ENCODE peak calls at places on chromosomes 5 and 9, in six cellular contexts. One of them, this sample, is unnamed.

GRCh38 chr9:34929506-34930102 is 28.5 kb upstream of the PHF24 start:
- DNase-seq in brain microvascular endothelial cell: peak; percentile 10
- DNase-seq in CD8-positive, alpha-beta T cell: no peak
- DNase-seq in fibroblast of pulmonary artery: peak; percentile 26
- DNase-seq in tibial artery: no peak
- DNase-seq in HFF-Myc: peak; percentile 2
- DNase-seq in this sample: peak; percentile 0

GRCh38 chr9:130305381-130305780 is 39.8 kb downstream of the HMCN2 start:
- DNase-seq in brain microvascular endothelial cell: no peak
- DNase-seq in CD8-positive, alpha-beta T cell: no peak
- DNase-seq in fibroblast of pulmonary artery: no peak
- DNase-seq in tibial artery: no peak
- DNase-seq in HFF-Myc: no peak
- DNase-seq in this sample: no peak

GRCh38 chr9:92661127-92661526 is 8.8 kb downstream of the IPPK start:
- DNase-seq in brain microvascular endothelial cell: no peak
- DNase-seq in CD8-positive, alpha-beta T cell: no peak
- DNase-seq in fibroblast of pulmonary artery: no peak
- DNase-seq in tibial artery: no peak
- DNase-seq in HFF-Myc: no peak
- DNase-seq in this sample: no peak

GRCh38 chr9:37345038-37345437 is 77.5 kb upstream of the GRHPR start:
- DNase-seq in brain microvascular endothelial cell: no peak
- DNase-seq in CD8-positive, alpha-beta T cell: no peak
- DNase-seq in fibroblast of pulmonary artery: no peak
- DNase-seq in tibial artery: no peak
- DNase-seq in HFF-Myc: no peak
- DNase-seq in this sample: no peak

GRCh38 chr5:139806111-139806510 is 10.5 kb downstream of the PSD2 start:
- DNase-seq in brain microvascular endothelial cell: no peak
- DNase-seq in CD8-positive, alpha-beta T cell: no peak
- DNase-seq in fibroblast of pulmonary artery: no peak
- DNase-seq in tibial artery: no peak
- DNase-seq in HFF-Myc: no peak
- DNase-seq in this sample: no peak

GRCh38 chr5:3009605-3010004 is 258.1 kb upstream of the IRX2 start:
- DNase-seq in brain microvascular endothelial cell: no peak
- DNase-seq in CD8-positive, alpha-beta T cell: peak; percentile 11
- DNase-seq in fibroblast of pulmonary artery: no peak
- DNase-seq in tibial artery: peak; percentile 16
- DNase-seq in HFF-Myc: no peak
- DNase-seq in this sample: no peak

GRCh38 chr5:37111426-37112382 is 137.5 kb downstream of the CPLANE1 start:
- DNase-seq in brain microvascular endothelial cell: no peak
- DNase-seq in CD8-positive, alpha-beta T cell: no peak
- DNase-seq in fibroblast of pulmonary artery: no peak
- DNase-seq in tibial artery: no peak
- DNase-seq in HFF-Myc: no peak
- DNase-seq in this sample: no peak

GRCh38 chr5:172910828-172911627 is 48.2 kb upstream of the RPL26L1 start:
- DNase-seq in brain microvascular endothelial cell: peak; percentile 98
- DNase-seq in CD8-positive, alpha-beta T cell: no peak
- DNase-seq in fibroblast of pulmonary artery: peak; percentile 96
- DNase-seq in tibial artery: peak; percentile 92
- DNase-seq in HFF-Myc: no peak
- DNase-seq in this sample: no peak

GRCh38 chr5:73321757-73322452 is 126.7 kb downstream of the FOXD1 start:
- DNase-seq in brain microvascular endothelial cell: peak; percentile 95
- DNase-seq in CD8-positive, alpha-beta T cell: no peak
- DNase-seq in fibroblast of pulmonary artery: peak; percentile 65
- DNase-seq in tibial artery: no peak
- DNase-seq in HFF-Myc: peak; percentile 53
- DNase-seq in this sample: no peak

GRCh38 chr5:80141147-80141671 is 106.1 kb downstream of the THBS4 start:
- DNase-seq in brain microvascular endothelial cell: peak; percentile 16
- DNase-seq in CD8-positive, alpha-beta T cell: peak; percentile 47
- DNase-seq in fibroblast of pulmonary artery: peak; percentile 70
- DNase-seq in tibial artery: peak; percentile 89
- DNase-seq in HFF-Myc: peak; percentile 74
- DNase-seq in this sample: no peak

GRCh38 chr5:154396128-154396527 is 49.7 kb upstream of the SAP30L start:
- DNase-seq in brain microvascular endothelial cell: no peak
- DNase-seq in CD8-positive, alpha-beta T cell: no peak
- DNase-seq in fibroblast of pulmonary artery: no peak
- DNase-seq in tibial artery: no peak
- DNase-seq in HFF-Myc: no peak
- DNase-seq in this sample: no peak

GRCh38 chr9:4238522-4238921 is 61.3 kb downstream of the GLIS3 start:
- DNase-seq in brain microvascular endothelial cell: peak; percentile 53
- DNase-seq in CD8-positive, alpha-beta T cell: no peak
- DNase-seq in fibroblast of pulmonary artery: peak; percentile 37
- DNase-seq in tibial artery: no peak
- DNase-seq in HFF-Myc: peak; percentile 59
- DNase-seq in this sample: no peak

GRCh38 chr9:137550958-137551655 is 572 bp upstream of the MRPL41 start:
- DNase-seq in brain microvascular endothelial cell: no peak
- DNase-seq in CD8-positive, alpha-beta T cell: no peak
- DNase-seq in fibroblast of pulmonary artery: peak; percentile 55
- DNase-seq in tibial artery: no peak
- DNase-seq in HFF-Myc: no peak
- DNase-seq in this sample: no peak

GRCh38 chr9:14515564-14516198 is 177.6 kb downstream of the ZDHHC21 start:
- DNase-seq in brain microvascular endothelial cell: no peak
- DNase-seq in CD8-positive, alpha-beta T cell: no peak
- DNase-seq in fibroblast of pulmonary artery: no peak
- DNase-seq in tibial artery: no peak
- DNase-seq in HFF-Myc: no peak
- DNase-seq in this sample: no peak

GRCh38 chr5:33008751-33009418 is 297.8 kb downstream of the NPR3 start:
- DNase-seq in brain microvascular endothelial cell: no peak
- DNase-seq in CD8-positive, alpha-beta T cell: no peak
- DNase-seq in fibroblast of pulmonary artery: no peak
- DNase-seq in tibial artery: no peak
- DNase-seq in HFF-Myc: no peak
- DNase-seq in this sample: no peak

GRCh38 chr9:87431831-87432230 is 65.8 kb upstream of the DAPK1 start:
- DNase-seq in brain microvascular endothelial cell: no peak
- DNase-seq in CD8-positive, alpha-beta T cell: no peak
- DNase-seq in fibroblast of pulmonary artery: no peak
- DNase-seq in tibial artery: no peak
- DNase-seq in HFF-Myc: no peak
- DNase-seq in this sample: no peak

GRCh38 chr5:119357815-119358559 is 2.2 kb downstream of the TNFAIP8 start:
- DNase-seq in brain microvascular endothelial cell: no peak
- DNase-seq in CD8-positive, alpha-beta T cell: no peak
- DNase-seq in fibroblast of pulmonary artery: no peak
- DNase-seq in tibial artery: no peak
- DNase-seq in HFF-Myc: no peak
- DNase-seq in this sample: peak; percentile 66

GRCh38 chr5:119357309-119357708 is 1.5 kb downstream of the TNFAIP8 start:
- DNase-seq in brain microvascular endothelial cell: no peak
- DNase-seq in CD8-positive, alpha-beta T cell: no peak
- DNase-seq in fibroblast of pulmonary artery: no peak
- DNase-seq in tibial artery: no peak
- DNase-seq in HFF-Myc: no peak
- DNase-seq in this sample: no peak

GRCh38 chr5:119355244-119355635 is 579 bp upstream of the TNFAIP8 start:
- DNase-seq in brain microvascular endothelial cell: no peak
- DNase-seq in CD8-positive, alpha-beta T cell: peak; percentile 55
- DNase-seq in fibroblast of pulmonary artery: no peak
- DNase-seq in tibial artery: no peak
- DNase-seq in HFF-Myc: no peak
- DNase-seq in this sample: no peak

GRCh38 chr5:119355636-119356383 is at the start of gene TNFAIP8:
- DNase-seq in brain microvascular endothelial cell: peak; percentile 50
- DNase-seq in CD8-positive, alpha-beta T cell: peak; percentile 59
- DNase-seq in fibroblast of pulmonary artery: peak; percentile 56
- DNase-seq in tibial artery: peak; percentile 86
- DNase-seq in HFF-Myc: no peak
- DNase-seq in this sample: no peak

DNA sequence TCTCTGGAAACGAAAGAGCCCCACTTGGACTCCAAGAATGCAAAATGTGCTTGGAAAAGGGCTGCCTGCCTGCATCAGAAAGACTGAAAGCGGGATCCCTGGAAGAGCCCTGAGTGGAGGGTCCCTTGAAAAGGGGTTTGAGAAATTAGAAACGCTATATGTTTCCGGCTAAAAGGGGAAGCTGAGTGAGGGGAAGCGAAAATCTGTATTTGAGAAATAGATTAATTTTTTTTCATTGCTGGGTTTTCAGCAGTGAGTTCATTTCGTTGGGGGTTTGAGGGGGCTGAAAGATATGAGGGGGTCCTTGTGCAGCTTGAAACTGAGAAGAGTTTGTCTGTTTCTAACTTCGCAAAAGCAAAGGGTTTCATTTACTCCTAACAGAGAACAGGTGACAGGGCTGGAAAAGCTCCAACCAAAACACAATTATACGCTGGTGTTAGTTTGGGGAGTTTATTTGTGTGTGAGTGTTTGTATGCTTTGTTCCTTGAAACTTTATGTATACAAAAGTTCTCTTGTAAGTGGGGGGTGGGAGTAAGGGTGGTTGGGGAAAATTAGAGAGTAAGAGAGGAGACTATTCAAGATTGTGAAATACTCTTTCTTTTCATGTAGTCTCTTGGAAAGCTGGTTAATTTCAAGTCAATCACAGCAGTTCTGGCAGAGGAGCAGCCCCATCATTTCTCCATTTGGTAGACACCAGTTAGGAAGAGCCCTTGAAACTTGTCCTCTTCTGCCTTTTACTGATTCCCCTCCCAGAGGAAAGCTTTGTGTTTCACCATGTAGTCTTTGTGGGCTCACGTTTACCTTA is 767 bp downstream of the TNFAIP8 start:
- DNase-seq in brain microvascular endothelial cell: no peak
- DNase-seq in CD8-positive, alpha-beta T cell: no peak
- DNase-seq in fibroblast of pulmonary artery: no peak
- DNase-seq in tibial artery: no peak
- DNase-seq in HFF-Myc: no peak
- DNase-seq in this sample: no peak
- H3K4me3 ChIP-seq in brain microvascular endothelial cell: peak overlapping the region; percentile 73
- H3K4me3 ChIP-seq in CD8-positive, alpha-beta T cell: peak overlapping the region; percentile 38
- H3K4me3 ChIP-seq in fibroblast of pulmonary artery: peak overlapping the region; percentile 68
- H3K4me3 ChIP-seq in tibial artery: peak overlapping the region; percentile 63
- H3K4me3 ChIP-seq in HFF-Myc: peak overlapping the region; percentile 57
- H3K4me3 ChIP-seq in this sample: peak overlapping the region; percentile 68

GRCh38 chr5:18113724-18114123 is 479.5 kb downstream of the TAF11L14 start:
- DNase-seq in brain microvascular endothelial cell: peak; percentile 20
- DNase-seq in CD8-positive, alpha-beta T cell: no peak
- DNase-seq in fibroblast of pulmonary artery: peak; percentile 4
- DNase-seq in tibial artery: no peak
- DNase-seq in HFF-Myc: no peak
- DNase-seq in this sample: no peak
- TF ChIP-seq CTCF in brain microvascular endothelial cell: peak; percentile 31
- TF ChIP-seq CTCF in CD8-positive, alpha-beta T cell: no peak
- TF ChIP-seq CTCF in fibroblast of pulmonary artery: no peak
- TF ChIP-seq CTCF in tibial artery: no peak
- TF ChIP-seq CTCF in HFF-Myc: no peak
- TF ChIP-seq CTCF in this sample: peak; percentile 48

GRCh38 chr5:142976861-142977260 is 206.7 kb downstream of the ARHGAP26 start:
- DNase-seq in brain microvascular endothelial cell: no peak
- DNase-seq in CD8-positive, alpha-beta T cell: no peak
- DNase-seq in fibroblast of pulmonary artery: no peak
- DNase-seq in tibial artery: no peak
- DNase-seq in HFF-Myc: no peak
- DNase-seq in this sample: no peak
- H3K4me3 ChIP-seq in brain microvascular endothelial cell: no peak overlapping the region
- H3K4me3 ChIP-seq in CD8-positive, alpha-beta T cell: no peak overlapping the region
- H3K4me3 ChIP-seq in fibroblast of pulmonary artery: no peak overlapping the region
- H3K4me3 ChIP-seq in tibial artery: no peak overlapping the region
- H3K4me3 ChIP-seq in HFF-Myc: no peak overlapping the region
- H3K4me3 ChIP-seq in this sample: no peak overlapping the region

GRCh38 chr9:126033956-126034355 is 286.8 kb downstream of the PBX3 start:
- DNase-seq in brain microvascular endothelial cell: no peak
- DNase-seq in CD8-positive, alpha-beta T cell: no peak
- DNase-seq in fibroblast of pulmonary artery: no peak
- DNase-seq in tibial artery: no peak
- DNase-seq in HFF-Myc: no peak
- DNase-seq in this sample: no peak
- TF ChIP-seq CTCF in brain microvascular endothelial cell: no peak
- TF ChIP-seq CTCF in CD8-positive, alpha-beta T cell: no peak
- TF ChIP-seq CTCF in fibroblast of pulmonary artery: no peak
- TF ChIP-seq CTCF in tibial artery: no peak
- TF ChIP-seq CTCF in HFF-Myc: no peak
- TF ChIP-seq CTCF in this sample: no peak

DNA sequence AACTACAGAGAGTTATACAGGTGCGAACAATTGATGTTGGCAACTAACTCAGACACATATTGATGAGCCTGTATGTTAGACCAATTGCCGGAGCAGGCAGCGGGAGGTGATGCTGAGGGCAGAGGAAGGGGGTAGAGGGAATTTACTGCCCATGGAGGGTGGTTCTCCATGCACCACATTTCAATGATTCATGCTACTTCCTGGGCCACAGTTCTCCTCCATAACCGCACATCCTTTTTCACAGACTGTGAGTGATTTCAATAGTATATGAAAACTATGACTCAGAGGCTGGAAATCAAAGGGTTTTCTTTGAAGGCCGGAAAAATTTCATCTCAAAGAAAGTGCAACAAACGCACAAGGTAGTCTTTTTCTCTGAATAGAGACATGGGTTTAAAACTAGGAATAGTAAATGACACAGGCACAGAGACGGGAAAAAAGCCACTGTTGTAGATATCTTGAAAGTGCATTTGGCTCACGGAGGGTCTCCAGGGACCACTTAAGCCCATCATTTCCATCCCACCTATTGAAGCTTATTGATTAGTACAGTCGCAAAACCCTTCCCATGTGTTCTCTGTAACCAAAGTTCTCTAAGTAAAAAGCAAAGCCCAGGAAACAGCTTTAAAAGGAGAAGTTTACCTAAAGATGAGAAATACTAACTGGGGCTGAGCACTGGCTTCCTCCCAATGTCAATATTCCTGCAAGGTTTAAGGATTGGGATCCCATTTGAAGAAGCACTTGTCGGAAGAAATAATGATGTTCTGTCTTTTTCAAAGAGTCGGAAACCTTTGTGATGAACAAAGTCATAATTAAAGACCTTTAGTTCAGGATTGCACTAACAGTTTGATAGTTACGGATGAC is 28.0 kb upstream of the ADAM19 start:
- DNase-seq in brain microvascular endothelial cell: peak; percentile 90
- DNase-seq in CD8-positive, alpha-beta T cell: peak; percentile 60
- DNase-seq in fibroblast of pulmonary artery: peak; percentile 84
- DNase-seq in tibial artery: no peak
- DNase-seq in HFF-Myc: peak; percentile 66
- DNase-seq in this sample: peak; percentile 50
- H3K4me3 ChIP-seq in brain microvascular endothelial cell: no peak overlapping the region
- H3K4me3 ChIP-seq in CD8-positive, alpha-beta T cell: no peak overlapping the region
- H3K4me3 ChIP-seq in fibroblast of pulmonary artery: no peak overlapping the region
- H3K4me3 ChIP-seq in tibial artery: no peak overlapping the region
- H3K4me3 ChIP-seq in HFF-Myc: no peak overlapping the region
- H3K4me3 ChIP-seq in this sample: no peak overlapping the region

GRCh38 chr5:469752-470483 is 26.9 kb downstream of the EXOC3 start:
- DNase-seq in brain microvascular endothelial cell: no peak
- DNase-seq in CD8-positive, alpha-beta T cell: no peak
- DNase-seq in fibroblast of pulmonary artery: no peak
- DNase-seq in tibial artery: peak; percentile 40
- DNase-seq in HFF-Myc: no peak
- DNase-seq in this sample: no peak
- TF ChIP-seq CTCF in brain microvascular endothelial cell: no peak
- TF ChIP-seq CTCF in CD8-positive, alpha-beta T cell: no peak
- TF ChIP-seq CTCF in fibroblast of pulmonary artery: no peak
- TF ChIP-seq CTCF in tibial artery: no peak
- TF ChIP-seq CTCF in HFF-Myc: no peak
- TF ChIP-seq CTCF in this sample: no peak

This sample was measured in retinal pigment epithelial cell.